ENCODE peak calls at places on chromosomes 5 and 9, in ten cellular contexts. D is fibroblast of mammary gland, H is uterus, Y is kidney glomerular epithelial cell, F is cardiac muscle cell, U is mucosa of gallbladder, C is breast epithelium, K is HEK293T, M is endothelial cell, N is kidney epithelial cell. X is an unnamed sample.
A peak's percentile ranks its signal among the peaks of the same experiment; 100 is the strongest.

GRCh38 chr9:110058304-110058953 is 149.5 kb downstream of the C9orf152 start:
- DNase-seq in Y (peak; percentile 64), F (peak; percentile 67), N (no peak), K (peak; percentile 70), M (peak; percentile 61), H (no peak), D (peak; percentile 58), U (peak; percentile 53), C (no peak), X (peak; percentile 46)

GRCh38 chr5:173969167-173970049 is 19.6 kb upstream of the C5orf47 start:
- DNase-seq in M (no peak), C (no peak), K (no peak), H (no peak), Y (peak; percentile 29), U (no peak), D (peak; percentile 25), N (no peak), F (peak; percentile 54), X (no peak)

GRCh38 chr5:107557051-107557658 is 113.6 kb downstream of the EFNA5 start:
- DNase-seq in M (no peak), N (peak; percentile 76), H (no peak), C (peak; percentile 91), D (no peak), F (no peak), U (no peak), Y (peak; percentile 48), K (peak; percentile 35), X (no peak)

GRCh38 chr5:96528816-96529474 is 95.9 kb upstream of the PCSK1 start:
- DNase-seq in M (no peak), Y (no peak), K (no peak), C (no peak), H (no peak), F (no peak), U (no peak), D (no peak), N (no peak), X (no peak)

GRCh38 chr9:104748359-104749031 is 1.0 kb downstream of the NIPSNAP3A start:
- DNase-seq in M (no peak), U (no peak), F (peak; percentile 33), C (no peak), Y (peak; percentile 51), H (no peak), D (peak; percentile 37), N (no peak), K (no peak), X (no peak)

GRCh38 chr5:97842687-97843086 is 659.6 kb upstream of the RIOK2 start:
- DNase-seq in K (no peak), M (no peak), H (no peak), D (no peak), F (no peak), C (no peak), N (no peak), Y (no peak), U (no peak), X (no peak)

GRCh38 chr9:130499804-130500263 is 55.1 kb downstream of the ASS1 start:
- DNase-seq in D (no peak), N (peak; percentile 29), M (no peak), Y (no peak), U (peak; percentile 91), F (no peak), H (no peak), K (no peak), C (peak; percentile 50), X (no peak)

GRCh38 chr5:86917117-86917579 is 299.4 kb downstream of the COX7C start:
- DNase-seq in N (peak; percentile 7), U (peak; percentile 10), K (peak; percentile 9), D (peak; percentile 41), M (peak; percentile 33), Y (peak; percentile 34), C (no peak), H (no peak), F (peak; percentile 68), X (no peak)

GRCh38 chr9:99947395-99947794 is 40.9 kb downstream of the STX17 start:
- DNase-seq in N (no peak), K (peak; percentile 21), D (no peak), H (no peak), U (no peak), M (no peak), C (no peak), F (peak; percentile 3), Y (no peak), X (no peak)

GRCh38 chr9:130902204-130903185 is 5.9 kb upstream of the QRFP start:
- DNase-seq in N (no peak), H (no peak), D (no peak), Y (no peak), F (no peak), C (no peak), U (no peak), M (no peak), K (no peak), X (no peak)

GRCh38 chr5:175353876-175354275 is 90.1 kb downstream of the DRD1 start:
- DNase-seq in K (no peak), N (no peak), Y (no peak), M (no peak), C (no peak), U (no peak), H (no peak), F (no peak), D (no peak), X (no peak)

GRCh38 chr5:127696688-127697087 is 6.5 kb upstream of the CCDC192 start:
- DNase-seq in D (peak; percentile 69), M (no peak), Y (no peak), K (no peak), C (no peak), U (no peak), N (peak; percentile 7), F (peak; percentile 91), H (no peak), X (no peak)

GRCh38 chr5:67004730-67005350 is 191.8 kb downstream of the CD180 start:
- DNase-seq in D (no peak), K (no peak), C (no peak), Y (no peak), U (no peak), N (no peak), H (no peak), M (no peak), F (no peak), X (no peak)

X was measured in lung.